ENCODE peak calls at places on chromosome X, in ten cellular contexts. One of them, this sample, is unnamed.

GRCh38 chrX:39946822-39947221 is 150.9 kb downstream of the BCOR start:
- DNase-seq in fibroblast of the aortic adventitia: peak
- DNase-seq in fibroblast of lung: peak
- DNase-seq in omental fat pad: no peak
- DNase-seq in MM.1S: no peak
- DNase-seq in lung: no peak
- DNase-seq in chondrocyte: peak
- DNase-seq in H1: no peak
- DNase-seq in GM10248: no peak
- DNase-seq in fibroblast of pulmonary artery: peak
- DNase-seq in this sample: no peak

GRCh38 chrX:110412971-110413726 is 54.5 kb downstream of the RTL9 start:
- DNase-seq in fibroblast of the aortic adventitia: peak
- DNase-seq in fibroblast of lung: peak
- DNase-seq in omental fat pad: peak
- DNase-seq in MM.1S: peak
- DNase-seq in lung: peak
- DNase-seq in chondrocyte: no peak
- DNase-seq in H1: peak
- DNase-seq in GM10248: peak
- DNase-seq in fibroblast of pulmonary artery: peak
- DNase-seq in this sample: no peak

GRCh38 chrX:9888953-9889470 is 78.1 kb upstream of the CLDN34 start:
- DNase-seq in fibroblast of the aortic adventitia: no peak
- DNase-seq in fibroblast of lung: no peak
- DNase-seq in omental fat pad: no peak
- DNase-seq in MM.1S: no peak
- DNase-seq in lung: no peak
- DNase-seq in chondrocyte: no peak
- DNase-seq in H1: no peak
- DNase-seq in GM10248: no peak
- DNase-seq in fibroblast of pulmonary artery: no peak
- DNase-seq in this sample: no peak

GRCh38 chrX:10387011-10387410 is 230.2 kb downstream of the CLCN4 start:
- DNase-seq in fibroblast of the aortic adventitia: peak
- DNase-seq in fibroblast of lung: peak
- DNase-seq in omental fat pad: no peak
- DNase-seq in MM.1S: no peak
- DNase-seq in lung: no peak
- DNase-seq in chondrocyte: no peak
- DNase-seq in H1: no peak
- DNase-seq in GM10248: no peak
- DNase-seq in fibroblast of pulmonary artery: peak
- DNase-seq in this sample: no peak

GRCh38 chrX:53321216-53321942 is 40.0 kb upstream of the IQSEC2 start:
- DNase-seq in fibroblast of the aortic adventitia: no peak
- DNase-seq in fibroblast of lung: no peak
- DNase-seq in omental fat pad: no peak
- DNase-seq in MM.1S: no peak
- DNase-seq in lung: no peak
- DNase-seq in chondrocyte: no peak
- DNase-seq in H1: no peak
- DNase-seq in GM10248: no peak
- DNase-seq in fibroblast of pulmonary artery: no peak
- DNase-seq in this sample: no peak

GRCh38 chrX:55007633-55008032 is 7.5 kb downstream of the APEX2 start:
- DNase-seq in fibroblast of the aortic adventitia: peak
- DNase-seq in fibroblast of lung: peak
- DNase-seq in omental fat pad: no peak
- DNase-seq in MM.1S: no peak
- DNase-seq in lung: peak
- DNase-seq in chondrocyte: no peak
- DNase-seq in H1: no peak
- DNase-seq in GM10248: no peak
- DNase-seq in fibroblast of pulmonary artery: peak
- DNase-seq in this sample: peak

GRCh38 chrX:55008571-55009358 is 8.6 kb downstream of the APEX2 start:
- DNase-seq in fibroblast of the aortic adventitia: peak
- DNase-seq in fibroblast of lung: no peak
- DNase-seq in omental fat pad: no peak
- DNase-seq in MM.1S: no peak
- DNase-seq in lung: no peak
- DNase-seq in chondrocyte: no peak
- DNase-seq in H1: no peak
- DNase-seq in GM10248: no peak
- DNase-seq in fibroblast of pulmonary artery: peak
- DNase-seq in this sample: no peak

GRCh38 chrX:65706041-65706828 is 38.8 kb downstream of the MSN start:
- DNase-seq in fibroblast of the aortic adventitia: peak
- DNase-seq in fibroblast of lung: peak
- DNase-seq in omental fat pad: no peak
- DNase-seq in MM.1S: no peak
- DNase-seq in lung: peak
- DNase-seq in chondrocyte: no peak
- DNase-seq in H1: no peak
- DNase-seq in GM10248: peak
- DNase-seq in fibroblast of pulmonary artery: peak
- DNase-seq in this sample: peak

GRCh38 chrX:45623266-45623665 is 422.6 kb upstream of the DIPK2B start:
- DNase-seq in fibroblast of the aortic adventitia: peak
- DNase-seq in fibroblast of lung: peak
- DNase-seq in omental fat pad: no peak
- DNase-seq in MM.1S: no peak
- DNase-seq in lung: no peak
- DNase-seq in chondrocyte: no peak
- DNase-seq in H1: no peak
- DNase-seq in GM10248: no peak
- DNase-seq in fibroblast of pulmonary artery: peak
- DNase-seq in this sample: peak

GRCh38 chrX:46903458-46904242 is 8.6 kb upstream of the JADE3 start:
- DNase-seq in fibroblast of the aortic adventitia: peak
- DNase-seq in fibroblast of lung: peak
- DNase-seq in omental fat pad: peak
- DNase-seq in MM.1S: peak
- DNase-seq in lung: peak
- DNase-seq in chondrocyte: peak
- DNase-seq in H1: peak
- DNase-seq in GM10248: peak
- DNase-seq in fibroblast of pulmonary artery: peak
- DNase-seq in this sample: no peak

GRCh38 chrX:54808109-54808604 is 612 bp downstream of the MAGED2 start:
- DNase-seq in fibroblast of the aortic adventitia: no peak
- DNase-seq in fibroblast of lung: no peak
- DNase-seq in omental fat pad: peak
- DNase-seq in MM.1S: peak
- DNase-seq in lung: no peak
- DNase-seq in chondrocyte: no peak
- DNase-seq in H1: peak
- DNase-seq in GM10248: peak
- DNase-seq in fibroblast of pulmonary artery: no peak
- DNase-seq in this sample: peak

GRCh38 chrX:2696698-2697215 is 5.7 kb downstream of the CD99 start:
- DNase-seq in fibroblast of the aortic adventitia: peak
- DNase-seq in fibroblast of lung: peak
- DNase-seq in omental fat pad: no peak
- DNase-seq in MM.1S: no peak
- DNase-seq in lung: no peak
- DNase-seq in chondrocyte: no peak
- DNase-seq in H1: no peak
- DNase-seq in GM10248: peak
- DNase-seq in fibroblast of pulmonary artery: peak
- DNase-seq in this sample: no peak

DNA sequence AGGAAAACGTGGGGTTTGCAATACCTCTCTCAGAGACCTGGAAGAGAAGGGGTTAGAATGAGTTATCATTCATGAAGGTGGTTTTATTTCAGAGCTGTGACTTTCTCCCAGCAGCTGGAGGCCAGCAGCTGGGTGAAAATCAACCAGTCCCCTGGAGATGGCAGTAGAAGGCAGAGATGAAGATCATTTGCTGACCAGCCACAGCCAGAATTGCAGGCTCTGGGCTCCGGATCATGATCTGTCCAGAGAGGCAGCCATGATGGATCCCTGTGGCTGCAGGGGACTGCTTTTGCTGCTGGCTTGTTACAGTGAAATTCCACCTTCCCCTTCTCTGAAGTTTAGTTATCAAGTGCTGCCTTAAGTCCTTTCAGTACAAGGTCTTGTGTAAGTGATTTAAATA is 46.9 kb upstream of the TAB3 start:
- DNase-seq in fibroblast of the aortic adventitia: peak
- DNase-seq in fibroblast of lung: peak
- DNase-seq in omental fat pad: no peak
- DNase-seq in MM.1S: no peak
- DNase-seq in lung: no peak
- DNase-seq in chondrocyte: no peak
- DNase-seq in H1: no peak
- DNase-seq in GM10248: no peak
- DNase-seq in fibroblast of pulmonary artery: peak
- DNase-seq in this sample: peak
- TF ChIP-seq CTCF in fibroblast of the aortic adventitia: peak
- TF ChIP-seq CTCF in fibroblast of lung: peak
- TF ChIP-seq CTCF in omental fat pad: no peak
- TF ChIP-seq CTCF in MM.1S: no peak
- TF ChIP-seq CTCF in lung: no peak
- TF ChIP-seq CTCF in chondrocyte: peak
- TF ChIP-seq CTCF in H1: no peak
- TF ChIP-seq CTCF in GM10248: no peak
- TF ChIP-seq CTCF in fibroblast of pulmonary artery: peak
- TF ChIP-seq CTCF in this sample: peak

DNA sequence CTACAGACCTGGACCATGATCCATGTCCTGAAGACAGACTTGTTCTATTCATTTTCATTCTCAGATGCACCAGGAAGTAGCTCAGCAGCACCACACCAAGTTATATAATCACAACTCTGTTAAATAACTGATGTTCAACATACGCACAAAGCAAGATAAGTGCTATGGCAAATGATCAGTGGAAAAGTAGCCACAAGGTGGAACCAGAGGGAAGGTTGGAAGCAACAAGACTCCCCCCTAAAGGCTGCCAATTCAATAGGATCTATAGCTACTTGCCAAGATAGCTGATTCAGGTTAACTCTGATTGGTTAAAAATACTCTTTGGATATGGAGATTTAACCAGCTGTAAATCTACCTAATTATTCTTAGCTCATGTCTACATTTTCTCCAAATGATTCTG is 23.7 kb upstream of the FAM47B start:
- DNase-seq in fibroblast of the aortic adventitia: peak
- DNase-seq in fibroblast of lung: peak
- DNase-seq in omental fat pad: no peak
- DNase-seq in MM.1S: no peak
- DNase-seq in lung: no peak
- DNase-seq in chondrocyte: no peak
- DNase-seq in H1: no peak
- DNase-seq in GM10248: no peak
- DNase-seq in fibroblast of pulmonary artery: peak
- DNase-seq in this sample: no peak
- TF ChIP-seq CTCF in fibroblast of the aortic adventitia: peak
- TF ChIP-seq CTCF in fibroblast of lung: peak
- TF ChIP-seq CTCF in omental fat pad: no peak
- TF ChIP-seq CTCF in MM.1S: peak
- TF ChIP-seq CTCF in lung: no peak
- TF ChIP-seq CTCF in chondrocyte: peak
- TF ChIP-seq CTCF in H1: no peak
- TF ChIP-seq CTCF in GM10248: no peak
- TF ChIP-seq CTCF in fibroblast of pulmonary artery: peak
- TF ChIP-seq CTCF in this sample: peak

DNA sequence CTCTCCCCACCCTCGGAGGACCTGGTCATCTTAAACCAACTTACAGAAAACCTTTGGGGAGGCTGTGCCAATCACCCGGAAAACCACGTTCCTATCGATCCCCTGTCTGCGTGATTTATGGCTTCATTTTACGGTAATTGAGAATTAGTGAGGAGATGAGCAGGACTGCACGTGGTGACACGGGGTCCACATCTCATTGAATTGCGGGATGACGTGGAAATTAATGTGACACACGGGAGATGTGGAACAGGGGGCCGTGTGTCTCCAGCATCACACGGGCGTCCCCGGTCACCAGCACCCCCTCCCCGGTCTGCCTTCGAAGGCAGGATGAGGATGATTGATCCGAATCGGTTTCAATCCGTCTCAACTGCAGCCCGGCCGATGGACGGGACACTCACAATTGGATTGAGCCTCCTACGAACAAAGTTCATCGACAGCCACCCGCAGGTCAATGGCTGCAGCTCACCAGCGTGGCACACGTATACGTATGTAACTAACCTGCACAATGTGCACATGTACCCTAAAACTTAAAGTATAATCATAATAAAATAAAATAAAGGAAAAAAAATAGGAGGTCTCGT is 160.3 kb downstream of the SHOX start:
- DNase-seq in fibroblast of the aortic adventitia: no peak
- DNase-seq in fibroblast of lung: no peak
- DNase-seq in omental fat pad: no peak
- DNase-seq in MM.1S: no peak
- DNase-seq in lung: no peak
- DNase-seq in chondrocyte: no peak
- DNase-seq in H1: no peak
- DNase-seq in GM10248: no peak
- DNase-seq in fibroblast of pulmonary artery: no peak
- DNase-seq in this sample: no peak
- TF ChIP-seq CTCF in fibroblast of the aortic adventitia: no peak
- TF ChIP-seq CTCF in fibroblast of lung: no peak
- TF ChIP-seq CTCF in omental fat pad: no peak
- TF ChIP-seq CTCF in MM.1S: no peak
- TF ChIP-seq CTCF in lung: no peak
- TF ChIP-seq CTCF in chondrocyte: no peak
- TF ChIP-seq CTCF in H1: no peak
- TF ChIP-seq CTCF in GM10248: no peak
- TF ChIP-seq CTCF in fibroblast of pulmonary artery: no peak
- TF ChIP-seq CTCF in this sample: no peak

GRCh38 chrX:17813277-17813676 is 47.8 kb downstream of the RAI2 start:
- DNase-seq in fibroblast of the aortic adventitia: no peak
- DNase-seq in fibroblast of lung: no peak
- DNase-seq in omental fat pad: no peak
- DNase-seq in MM.1S: no peak
- DNase-seq in lung: no peak
- DNase-seq in chondrocyte: no peak
- DNase-seq in H1: no peak
- DNase-seq in GM10248: no peak
- DNase-seq in fibroblast of pulmonary artery: no peak
- DNase-seq in this sample: no peak

GRCh38 chrX:17814557-17814956 is 46.5 kb downstream of the RAI2 start:
- DNase-seq in fibroblast of the aortic adventitia: peak
- DNase-seq in fibroblast of lung: peak
- DNase-seq in omental fat pad: no peak
- DNase-seq in MM.1S: no peak
- DNase-seq in lung: no peak
- DNase-seq in chondrocyte: no peak
- DNase-seq in H1: no peak
- DNase-seq in GM10248: no peak
- DNase-seq in fibroblast of pulmonary artery: peak
- DNase-seq in this sample: no peak

GRCh38 chrX:17809984-17810383 is 51.1 kb downstream of the RAI2 start:
- DNase-seq in fibroblast of the aortic adventitia: no peak
- DNase-seq in fibroblast of lung: no peak
- DNase-seq in omental fat pad: no peak
- DNase-seq in MM.1S: no peak
- DNase-seq in lung: no peak
- DNase-seq in chondrocyte: no peak
- DNase-seq in H1: no peak
- DNase-seq in GM10248: no peak
- DNase-seq in fibroblast of pulmonary artery: no peak
- DNase-seq in this sample: no peak

GRCh38 chrX:17814059-17814458 is 47.0 kb downstream of the RAI2 start:
- DNase-seq in fibroblast of the aortic adventitia: peak
- DNase-seq in fibroblast of lung: no peak
- DNase-seq in omental fat pad: no peak
- DNase-seq in MM.1S: no peak
- DNase-seq in lung: no peak
- DNase-seq in chondrocyte: no peak
- DNase-seq in H1: no peak
- DNase-seq in GM10248: no peak
- DNase-seq in fibroblast of pulmonary artery: no peak
- DNase-seq in this sample: no peak

GRCh38 chrX:17812763-17813162 is 48.3 kb downstream of the RAI2 start:
- DNase-seq in fibroblast of the aortic adventitia: peak
- DNase-seq in fibroblast of lung: peak
- DNase-seq in omental fat pad: no peak
- DNase-seq in MM.1S: no peak
- DNase-seq in lung: no peak
- DNase-seq in chondrocyte: no peak
- DNase-seq in H1: no peak
- DNase-seq in GM10248: no peak
- DNase-seq in fibroblast of pulmonary artery: peak
- DNase-seq in this sample: no peak
- TF ChIP-seq CTCF in fibroblast of the aortic adventitia: peak
- TF ChIP-seq CTCF in fibroblast of lung: peak
- TF ChIP-seq CTCF in omental fat pad: no peak
- TF ChIP-seq CTCF in MM.1S: peak
- TF ChIP-seq CTCF in lung: peak
- TF ChIP-seq CTCF in chondrocyte: peak
- TF ChIP-seq CTCF in H1: peak
- TF ChIP-seq CTCF in GM10248: no peak
- TF ChIP-seq CTCF in fibroblast of pulmonary artery: peak
- TF ChIP-seq CTCF in this sample: peak

This sample was measured in epithelial cell of proximal tubule.